ENCODE peak calls at places on chromosomes 2 and 18, in six cellular contexts. J, M, W, X, D and Q are unnamed samples.

GRCh38 chr2:173354601-173355131 is at the start of gene CDCA7:
- DNase-seq in J (peak), M (peak), W (no peak), X (peak), D (no peak), Q (peak)

GRCh38 chr2:34332813-34333212 is 733.7 kb upstream of the FAM98A start:
- DNase-seq in J (no peak), M (no peak), W (no peak), X (no peak), D (peak), Q (no peak)

GRCh38 chr2:240832205-240832727 is 12.2 kb upstream of the KIF1A start:
- DNase-seq in J (peak), M (peak), W (peak), X (peak), D (peak), Q (peak)

GRCh38 chr2:95049088-95049955 is 23.8 kb downstream of the MAL start:
- DNase-seq in J (no peak), M (no peak), W (no peak), X (no peak), D (no peak), Q (no peak)

GRCh38 chr2:239441261-239441701 is 40.5 kb upstream of the HDAC4 start:
- DNase-seq in J (no peak), M (no peak), W (peak), X (peak), D (no peak), Q (no peak)

GRCh38 chr2:157685572-157685971 is 56.9 kb upstream of the ACVR1C start:
- DNase-seq in J (no peak), M (no peak), W (no peak), X (no peak), D (no peak), Q (no peak)

GRCh38 chr2:29084561-29084960 is 10.2 kb upstream of the PCARE start:
- DNase-seq in J (no peak), M (no peak), W (no peak), X (no peak), D (no peak), Q (no peak)

GRCh38 chr2:177812713-177813396 is 259.7 kb downstream of the PDE11A start:
- DNase-seq in J (no peak), M (no peak), W (no peak), X (no peak), D (no peak), Q (no peak)

GRCh38 chr2:20675701-20676352 is 8.9 kb downstream of the GDF7 start:
- DNase-seq in J (no peak), M (no peak), W (no peak), X (no peak), D (no peak), Q (peak)

GRCh38 chr2:241134711-241135110 is 14.6 kb downstream of the PASK start:
- DNase-seq in J (no peak), M (no peak), W (no peak), X (no peak), D (no peak), Q (no peak)

GRCh38 chr2:220962556-220962955 is 609.5 kb downstream of the EPHA4 start:
- DNase-seq in J (peak), M (peak), W (no peak), X (peak), D (no peak), Q (no peak)

GRCh38 chr2:3211256-3211970 is 166.2 kb downstream of the EIPR1 start:
- DNase-seq in J (no peak), M (no peak), W (no peak), X (no peak), D (no peak), Q (no peak)

GRCh38 chr18:22102948-22103663 is 66.3 kb upstream of the GATA6 start:
- DNase-seq in J (peak), M (no peak), W (no peak), X (no peak), D (no peak), Q (no peak)

GRCh38 chr18:46917108-46917807 is at the start of the genes KATNAL2 and PIAS2:
- DNase-seq in J (peak), M (peak), W (peak), X (peak), D (no peak), Q (peak)
- TF ChIP-seq CTCF in J (no peak), M (no peak), W (no peak), X (no peak), D (no peak), Q (no peak)

DNA sequence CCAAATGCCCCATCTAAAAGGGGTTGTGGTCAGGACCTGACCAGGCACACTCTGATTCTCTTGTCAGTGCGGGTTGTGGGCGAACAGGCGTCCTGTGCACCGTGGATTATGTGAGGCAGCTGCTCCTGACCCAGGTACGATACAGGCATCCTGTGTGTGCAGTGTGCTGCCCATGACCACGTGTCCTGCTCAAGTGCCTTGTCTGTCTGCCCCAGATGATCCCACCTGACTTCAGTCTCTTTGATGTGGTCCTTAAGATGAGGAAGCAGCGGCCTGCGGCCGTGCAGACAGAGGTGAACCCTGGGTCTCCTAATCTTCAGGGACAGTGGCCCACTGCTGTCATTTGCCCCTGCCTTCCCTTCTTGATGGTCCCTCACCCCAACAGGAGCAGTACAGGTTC is 14.6 kb downstream of the PTPN18 start:
- DNase-seq in J (no peak), M (no peak), W (no peak), X (no peak), D (no peak), Q (no peak)
- H3K4me3 ChIP-seq in J (no peak), M (no peak), W (no peak), X (no peak), D (no peak), Q (no peak)

GRCh38 chr2:207012461-207012860 is 73.1 kb downstream of the CPO start:
- DNase-seq in J (peak), M (peak), W (no peak), X (no peak), D (no peak), Q (peak)

DNA sequence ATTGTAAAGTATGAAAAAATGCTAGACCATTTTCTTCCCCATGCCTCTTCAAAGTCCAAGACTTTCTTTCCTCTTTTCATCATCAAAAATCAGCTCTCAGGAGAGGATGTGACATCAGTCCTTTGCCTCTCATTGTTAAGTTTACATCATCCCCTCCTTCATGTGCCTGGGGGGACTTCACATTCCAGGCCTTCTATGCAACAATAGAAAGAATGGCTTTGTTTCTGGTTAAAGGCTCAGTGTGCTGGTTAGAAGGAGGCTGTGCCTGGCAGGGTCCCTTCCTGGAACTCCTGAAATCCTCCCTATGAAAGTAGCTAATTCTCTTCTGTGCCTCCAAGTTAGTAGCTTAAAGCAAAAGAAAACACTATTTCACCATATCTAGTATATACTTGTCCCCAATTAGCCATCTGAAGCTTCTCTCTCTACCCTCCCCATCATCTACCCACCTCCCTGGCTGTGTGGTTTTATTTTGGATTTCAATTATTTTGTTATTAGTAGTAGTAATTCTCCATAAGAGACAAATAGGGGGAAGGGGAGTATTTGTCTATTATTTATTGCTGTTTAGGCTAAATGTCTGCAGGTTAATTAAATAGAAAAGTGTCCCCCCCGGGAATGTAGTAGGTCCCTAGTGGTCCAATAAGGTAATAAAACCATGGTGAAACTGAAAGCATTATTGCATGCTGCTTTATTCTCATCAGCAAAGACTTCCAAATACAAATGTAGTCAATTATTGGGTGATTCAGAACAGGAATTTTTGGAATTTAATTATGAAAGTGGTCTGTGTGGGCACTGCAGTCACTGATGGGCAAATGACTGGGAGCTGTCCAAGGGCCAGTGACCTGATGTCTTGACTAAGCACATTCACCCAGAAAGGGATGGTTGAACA is 69.0 kb downstream of the CPO start:
- DNase-seq in J (peak), M (peak), W (no peak), X (peak), D (no peak), Q (peak)
- TF ChIP-seq CTCF in J (peak), M (peak), W (no peak), X (peak), D (no peak), Q (no peak)

DNA sequence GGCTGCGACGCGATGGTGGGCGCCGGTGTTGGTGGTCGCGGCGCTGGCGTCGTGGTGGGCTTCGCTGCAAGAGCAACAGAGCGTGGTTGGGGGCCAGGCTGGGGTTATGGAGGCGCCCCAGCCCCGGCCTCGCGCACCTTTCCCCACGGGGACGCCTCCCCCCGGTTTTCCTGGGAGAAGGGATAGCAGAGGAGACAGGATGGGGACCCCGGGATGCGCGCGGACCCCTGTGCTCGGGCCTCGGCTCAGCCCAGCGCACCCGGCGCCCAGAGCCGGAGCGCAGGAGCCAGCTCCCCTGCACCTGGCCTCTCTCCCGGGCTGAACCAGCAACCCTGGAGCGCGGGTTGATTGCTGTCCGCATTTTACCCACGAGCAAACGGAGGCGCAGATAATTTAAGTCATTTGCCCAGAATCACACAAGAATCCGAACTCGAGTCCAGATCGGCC is 1.0 kb downstream of the CD8A start:
- DNase-seq in J (no peak), M (no peak), W (no peak), X (no peak), D (no peak), Q (no peak)
- H3K4me3 ChIP-seq in J (no peak), M (no peak), W (peak), X (no peak), D (no peak), Q (no peak)

DNA sequence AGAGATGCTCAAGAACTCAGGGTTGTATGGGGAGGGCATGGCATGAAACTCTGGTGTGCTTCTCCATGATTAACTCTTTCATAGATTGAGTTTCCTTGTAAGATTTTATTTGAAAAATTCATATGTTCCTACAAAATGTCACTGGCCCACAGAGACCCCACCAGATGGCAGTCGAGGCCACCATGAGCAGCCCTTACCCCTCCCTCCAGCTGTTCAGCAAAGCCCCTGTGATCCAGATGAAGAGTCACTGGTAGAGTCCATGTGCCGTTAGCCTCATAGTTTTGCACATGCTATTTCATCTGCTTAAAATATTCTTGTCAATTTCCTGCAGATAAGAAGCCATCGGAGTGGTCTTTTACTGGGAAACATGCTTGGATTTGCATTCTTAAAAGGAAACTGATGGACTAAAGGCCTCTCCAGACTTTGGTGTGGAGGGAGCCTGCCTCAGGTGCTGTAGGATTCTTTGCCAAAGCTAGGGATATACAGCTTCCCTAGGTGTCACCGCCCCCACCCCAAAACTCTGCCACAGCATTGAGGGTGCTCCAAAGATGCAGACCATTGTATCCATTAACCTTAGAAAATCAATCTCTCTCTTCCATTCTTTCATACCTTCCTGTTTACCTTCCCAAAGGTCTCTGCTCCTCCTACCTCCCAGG is 18.8 kb downstream of the ZNF385B start:
- DNase-seq in J (peak), M (peak), W (no peak), X (peak), D (no peak), Q (no peak)
- TF ChIP-seq CTCF in J (peak), M (peak), W (no peak), X (peak), D (peak), Q (no peak)

GRCh38 chr2:128196026-128196822 is 105.2 kb downstream of the UGGT1 start:
- DNase-seq in J (peak), M (peak), W (no peak), X (peak), D (no peak), Q (no peak)
- H3K4me3 ChIP-seq in J (no peak), M (no peak), W (no peak), X (no peak), D (no peak), Q (no peak)

GRCh38 chr2:135916232-135916631 is 40.0 kb upstream of the MCM6 start:
- DNase-seq in J (peak), M (peak), W (no peak), X (peak), D (peak), Q (peak)
- TF ChIP-seq CTCF in J (peak), M (peak), W (no peak), X (no peak), D (no peak), Q (peak)

DNA sequence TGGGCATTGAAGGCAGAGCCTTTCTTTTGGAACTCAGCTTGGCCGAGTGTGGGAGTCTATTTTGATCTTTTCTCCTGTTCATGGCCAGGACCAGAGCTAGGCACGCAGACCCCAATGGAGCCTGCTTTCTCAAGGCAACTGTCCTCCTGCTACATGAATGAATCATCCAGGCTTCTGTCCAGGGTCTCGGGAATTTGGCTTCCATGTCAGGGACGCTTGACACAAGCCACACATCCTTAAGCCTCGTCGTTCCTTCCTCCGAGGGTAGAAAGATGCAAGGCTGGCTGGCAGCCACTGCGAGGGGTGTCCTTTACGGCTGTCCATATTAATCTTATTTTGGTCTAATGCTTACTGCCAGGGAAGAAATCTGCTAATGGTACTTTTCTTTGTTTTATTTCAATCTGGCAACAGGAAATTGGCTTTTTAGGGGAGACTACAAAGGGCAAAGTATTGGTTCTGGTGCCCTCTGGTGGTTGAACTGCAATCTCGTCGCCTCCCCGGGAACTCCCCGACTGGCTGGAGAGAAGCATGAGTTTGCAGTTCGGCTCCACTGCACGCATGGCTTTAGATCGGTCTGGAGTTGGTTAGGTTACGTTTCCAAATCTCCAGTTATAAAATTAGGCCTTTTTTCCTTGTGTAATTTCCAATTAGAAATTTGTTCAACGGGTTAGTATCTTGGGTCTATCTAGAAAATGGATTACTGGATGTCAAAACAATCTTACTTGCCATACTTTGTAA is 135.2 kb downstream of the ALPK2 start:
- DNase-seq in J (peak), M (peak), W (peak), X (peak), D (peak), Q (peak)
- H3K4me3 ChIP-seq in J (no peak), M (peak), W (peak), X (no peak), D (no peak), Q (no peak)